ENCODE peak calls at places on chromosomes 4 and X, in four cellular contexts. One of them, this sample, is unnamed.

GRCh38 chrX:108484251-108484650 is 44.6 kb downstream of the COL4A5 start:
- DNase-seq in astrocyte of the cerebellum: no peak
- DNase-seq in HepG2: no peak
- DNase-seq in GM12878: no peak
- DNase-seq in this sample: no peak

GRCh38 chr4:45646885-45647598 is 476.8 kb downstream of the GABRG1 start:
- DNase-seq in astrocyte of the cerebellum: no peak
- DNase-seq in HepG2: no peak
- DNase-seq in GM12878: no peak
- DNase-seq in this sample: no peak

GRCh38 chrX:129768586-129769466 is 10.9 kb upstream of the SASH3 start:
- DNase-seq in astrocyte of the cerebellum: peak; percentile 22
- DNase-seq in HepG2: peak; percentile 47
- DNase-seq in GM12878: no peak
- DNase-seq in this sample: peak; percentile 31

GRCh38 chr4:147370473-147370872 is 110.4 kb upstream of the EDNRA start:
- DNase-seq in GM12878: no peak
- DNase-seq in HepG2: no peak
- DNase-seq in astrocyte of the cerebellum: no peak
- DNase-seq in this sample: peak; percentile 67

GRCh38 chrX:21798677-21799219 is 40.7 kb upstream of the MBTPS2 start:
- DNase-seq in HepG2: peak; percentile 66
- DNase-seq in GM12878: no peak
- DNase-seq in astrocyte of the cerebellum: peak; percentile 43
- DNase-seq in this sample: peak; percentile 40

GRCh38 chr4:47101453-47101852 is 70.1 kb downstream of the GABRB1 start:
- DNase-seq in GM12878: no peak
- DNase-seq in HepG2: no peak
- DNase-seq in astrocyte of the cerebellum: no peak
- DNase-seq in this sample: no peak

GRCh38 chr4:185357220-185357619 is 38.5 kb downstream of the LRP2BP start:
- DNase-seq in GM12878: no peak
- DNase-seq in astrocyte of the cerebellum: no peak
- DNase-seq in HepG2: no peak
- DNase-seq in this sample: no peak

GRCh38 chr4:158161561-158162354 is 11.1 kb downstream of the GASK1B start:
- DNase-seq in astrocyte of the cerebellum: no peak
- DNase-seq in HepG2: no peak
- DNase-seq in GM12878: no peak
- DNase-seq in this sample: peak; percentile 96

GRCh38 chr4:118352843-118353373 is at the start of gene PRSS12:
- DNase-seq in astrocyte of the cerebellum: peak; percentile 27
- DNase-seq in GM12878: no peak
- DNase-seq in HepG2: peak; percentile 28
- DNase-seq in this sample: peak; percentile 44

GRCh38 chrX:70196961-70197805 is 19.9 kb downstream of the DGAT2L6 start:
- DNase-seq in HepG2: peak; percentile 51
- DNase-seq in GM12878: no peak
- DNase-seq in astrocyte of the cerebellum: no peak
- DNase-seq in this sample: peak; percentile 61

GRCh38 chr4:18366762-18367358 is 345.3 kb upstream of the LCORL start:
- DNase-seq in GM12878: peak; percentile 7
- DNase-seq in astrocyte of the cerebellum: peak; percentile 5
- DNase-seq in HepG2: peak; percentile 24
- DNase-seq in this sample: peak; percentile 55

GRCh38 chrX:8629871-8630270 is 102.1 kb downstream of the ANOS1 start:
- DNase-seq in HepG2: no peak
- DNase-seq in astrocyte of the cerebellum: no peak
- DNase-seq in GM12878: no peak
- DNase-seq in this sample: peak; percentile 30

GRCh38 chrX:69290327-69290726 is 125.1 kb upstream of the PJA1 start:
- DNase-seq in GM12878: no peak
- DNase-seq in HepG2: no peak
- DNase-seq in astrocyte of the cerebellum: no peak
- DNase-seq in this sample: no peak

GRCh38 chr4:25896782-25897539 is 17.1 kb upstream of the SMIM20 start:
- DNase-seq in astrocyte of the cerebellum: no peak
- DNase-seq in GM12878: no peak
- DNase-seq in HepG2: no peak
- DNase-seq in this sample: no peak

GRCh38 chr4:168511780-168512467 is 15.1 kb downstream of the PALLD start:
- DNase-seq in GM12878: no peak
- DNase-seq in HepG2: no peak
- DNase-seq in astrocyte of the cerebellum: no peak
- DNase-seq in this sample: no peak

GRCh38 chrX:148681605-148682004 is 181.2 kb downstream of the AFF2 start:
- DNase-seq in astrocyte of the cerebellum: no peak
- DNase-seq in HepG2: no peak
- DNase-seq in GM12878: no peak
- DNase-seq in this sample: no peak

GRCh38 chr4:159077702-159078495 is 25.0 kb upstream of the RAPGEF2 start:
- DNase-seq in GM12878: peak; percentile 77
- DNase-seq in HepG2: peak; percentile 32
- DNase-seq in astrocyte of the cerebellum: no peak
- DNase-seq in this sample: no peak

GRCh38 chr4:68180858-68181531 is 51.3 kb upstream of the TMPRSS11F start:
- DNase-seq in HepG2: no peak
- DNase-seq in GM12878: no peak
- DNase-seq in astrocyte of the cerebellum: no peak
- DNase-seq in this sample: peak; percentile 44

GRCh38 chr4:43373201-43373600 is 480.7 kb downstream of the GRXCR1 start:
- DNase-seq in astrocyte of the cerebellum: no peak
- DNase-seq in HepG2: no peak
- DNase-seq in GM12878: no peak
- DNase-seq in this sample: no peak

GRCh38 chrX:123186796-123187195 is 2.7 kb downstream of the GRIA3 start:
- DNase-seq in GM12878: no peak
- DNase-seq in astrocyte of the cerebellum: no peak
- DNase-seq in HepG2: no peak
- DNase-seq in this sample: no peak

GRCh38 chr4:89838005-89838404 is 1.0 kb upstream of the SNCA start:
- DNase-seq in astrocyte of the cerebellum: no peak
- DNase-seq in GM12878: no peak
- DNase-seq in HepG2: no peak
- DNase-seq in this sample: peak; percentile 29

GRCh38 chr4:7403001-7403400 is 31.7 kb downstream of the PSAPL1 start:
- DNase-seq in HepG2: no peak
- DNase-seq in astrocyte of the cerebellum: no peak
- DNase-seq in GM12878: no peak
- DNase-seq in this sample: no peak

GRCh38 chr4:139654516-139654915 is 11.1 kb upstream of the MGST2 start:
- DNase-seq in GM12878: no peak
- DNase-seq in HepG2: no peak
- DNase-seq in astrocyte of the cerebellum: no peak
- DNase-seq in this sample: no peak

GRCh38 chr4:53721276-53721675 is 130.0 kb upstream of the LNX1 start:
- DNase-seq in astrocyte of the cerebellum: no peak
- DNase-seq in HepG2: no peak
- DNase-seq in GM12878: no peak
- DNase-seq in this sample: no peak

GRCh38 chr4:183636488-183636887 is 22.5 kb downstream of the RWDD4 start:
- DNase-seq in astrocyte of the cerebellum: no peak
- DNase-seq in HepG2: no peak
- DNase-seq in GM12878: no peak
- DNase-seq in this sample: no peak
- H3K4me3 ChIP-seq in astrocyte of the cerebellum: no peak overlapping the region
- H3K4me3 ChIP-seq in HepG2: no peak overlapping the region
- H3K4me3 ChIP-seq in GM12878: no peak overlapping the region
- H3K4me3 ChIP-seq in this sample: no peak overlapping the region

GRCh38 chr4:14149469-14150030 is 522.0 kb upstream of the BOD1L1 start:
- DNase-seq in astrocyte of the cerebellum: no peak
- DNase-seq in HepG2: no peak
- DNase-seq in GM12878: no peak
- DNase-seq in this sample: peak; percentile 35

DNA sequence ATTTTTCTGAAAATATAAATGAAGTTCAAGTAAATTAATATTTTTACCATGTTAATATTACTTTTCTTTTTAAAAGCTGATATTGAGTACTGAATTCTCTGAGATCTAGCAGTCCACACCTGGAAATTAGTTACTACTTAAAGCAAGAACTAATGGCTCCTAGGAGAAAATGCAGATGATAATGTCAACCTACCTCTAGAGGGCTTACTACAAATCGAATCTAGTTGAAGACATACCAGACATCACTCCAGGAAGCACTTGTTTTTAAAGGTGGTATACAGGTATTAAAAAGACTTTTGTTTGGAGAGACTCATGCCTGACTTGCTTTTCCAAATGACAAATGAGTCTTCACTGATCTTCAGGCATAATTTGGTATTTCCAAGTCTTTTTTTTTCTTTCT is 516.4 kb upstream of the BOD1L1 start:
- DNase-seq in GM12878: no peak
- DNase-seq in HepG2: no peak
- DNase-seq in astrocyte of the cerebellum: no peak
- DNase-seq in this sample: peak; percentile 9
- TF ChIP-seq CTCF in GM12878: no peak
- TF ChIP-seq CTCF in HepG2: no peak
- TF ChIP-seq CTCF in astrocyte of the cerebellum: no peak
- TF ChIP-seq CTCF in this sample: peak; percentile 18

DNA sequence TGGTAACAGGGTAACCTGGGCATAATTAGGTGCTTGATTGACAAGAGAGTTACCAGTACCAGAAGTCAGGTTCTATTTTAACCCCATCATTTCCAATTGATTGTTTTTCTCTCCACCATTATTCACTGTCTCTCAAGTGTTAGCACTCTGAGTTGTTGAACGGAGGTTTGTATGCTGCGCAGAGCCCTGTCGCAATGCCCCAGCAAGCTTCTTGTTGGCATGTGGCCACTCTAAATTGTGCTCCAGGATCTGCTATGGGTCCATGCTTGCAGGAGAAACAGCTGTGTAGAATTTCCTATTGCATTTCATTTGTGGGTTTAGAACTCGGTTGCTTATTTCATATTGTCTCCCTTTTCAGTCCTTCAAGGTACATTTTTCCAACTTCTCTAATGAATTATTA is 98.2 kb downstream of the KLHL8 start:
- DNase-seq in HepG2: no peak
- DNase-seq in astrocyte of the cerebellum: no peak
- DNase-seq in GM12878: no peak
- DNase-seq in this sample: peak; percentile 27
- H3K4me3 ChIP-seq in HepG2: no peak overlapping the region
- H3K4me3 ChIP-seq in astrocyte of the cerebellum: no peak overlapping the region
- H3K4me3 ChIP-seq in GM12878: no peak overlapping the region
- H3K4me3 ChIP-seq in this sample: no peak overlapping the region

DNA sequence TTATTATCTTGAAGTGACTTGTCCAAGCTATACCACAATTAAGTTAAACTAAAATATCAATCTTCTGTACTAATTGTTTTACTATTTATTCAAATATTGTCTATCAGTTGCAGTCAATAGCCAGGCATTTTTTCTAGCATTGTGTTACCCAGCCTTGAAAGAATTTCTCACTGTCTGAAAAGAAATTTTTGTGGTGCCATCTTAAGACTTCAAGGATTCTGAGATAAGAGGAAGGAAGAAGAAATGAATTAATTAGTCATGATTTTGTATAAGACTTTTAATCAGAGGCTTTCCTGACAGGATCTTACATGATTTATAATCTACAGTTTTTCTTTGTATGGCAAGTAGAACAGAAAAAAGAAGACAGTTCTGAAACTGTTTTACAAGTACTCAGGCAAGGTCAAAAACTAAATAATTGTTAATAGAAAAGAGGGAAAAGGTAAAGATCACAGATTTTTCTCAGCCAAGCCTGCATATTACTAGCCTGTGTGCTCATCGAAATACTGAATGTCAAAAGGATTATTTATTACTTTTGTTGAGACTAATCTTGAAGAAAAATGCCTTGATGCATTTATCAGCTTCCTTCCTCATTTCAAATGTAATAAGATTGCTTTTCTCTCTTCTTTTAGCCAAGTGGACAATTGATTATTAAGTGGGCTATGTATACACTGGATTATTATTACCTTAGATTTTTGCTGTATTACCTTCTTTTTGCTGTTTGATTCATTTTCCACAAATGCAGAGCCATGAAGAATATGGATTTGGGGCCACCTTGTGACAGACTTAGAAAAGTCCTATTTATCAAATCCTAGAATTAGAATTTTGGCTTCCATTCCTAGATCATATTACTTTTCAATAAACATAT is 53.8 kb downstream of the CXCL1 start:
- DNase-seq in HepG2: no peak
- DNase-seq in GM12878: no peak
- DNase-seq in astrocyte of the cerebellum: peak; percentile 55
- DNase-seq in this sample: peak; percentile 85
- TF ChIP-seq CTCF in HepG2: no peak
- TF ChIP-seq CTCF in GM12878: no peak
- TF ChIP-seq CTCF in astrocyte of the cerebellum: peak; percentile 26
- TF ChIP-seq CTCF in this sample: peak; percentile 56

GRCh38 chr4:21991050-21991449 is 42.5 kb upstream of the KCNIP4 start:
- DNase-seq in astrocyte of the cerebellum: peak; percentile 2
- DNase-seq in GM12878: no peak
- DNase-seq in HepG2: no peak
- DNase-seq in this sample: peak; percentile 73

GRCh38 chr4:21991537-21991936 is 43.0 kb upstream of the KCNIP4 start:
- DNase-seq in HepG2: no peak
- DNase-seq in GM12878: no peak
- DNase-seq in astrocyte of the cerebellum: no peak
- DNase-seq in this sample: no peak

DNA sequence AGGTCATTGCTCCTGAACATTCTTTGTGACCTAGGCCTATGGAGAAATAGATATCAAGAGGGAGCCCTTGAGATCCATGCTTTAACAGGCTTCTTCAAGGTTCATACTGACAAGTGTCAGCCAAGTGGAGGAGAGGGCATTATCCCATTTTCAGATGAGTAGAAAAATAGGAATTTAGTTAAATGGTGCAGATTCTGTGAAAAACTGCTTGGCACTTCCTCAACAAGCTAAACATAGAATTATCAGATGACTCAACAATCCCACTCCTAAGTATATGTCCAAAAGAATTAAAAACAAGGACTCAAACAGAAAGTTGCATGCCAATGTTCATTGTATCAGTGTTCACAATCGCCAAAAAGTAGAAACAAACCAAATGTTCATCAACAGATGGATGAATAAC is 43.8 kb upstream of the KCNIP4 start:
- DNase-seq in astrocyte of the cerebellum: peak; percentile 2
- DNase-seq in HepG2: no peak
- DNase-seq in GM12878: no peak
- DNase-seq in this sample: peak; percentile 68
- H3K4me3 ChIP-seq in astrocyte of the cerebellum: no peak overlapping the region
- H3K4me3 ChIP-seq in HepG2: no peak overlapping the region
- H3K4me3 ChIP-seq in GM12878: no peak overlapping the region
- H3K4me3 ChIP-seq in this sample: no peak overlapping the region

DNA sequence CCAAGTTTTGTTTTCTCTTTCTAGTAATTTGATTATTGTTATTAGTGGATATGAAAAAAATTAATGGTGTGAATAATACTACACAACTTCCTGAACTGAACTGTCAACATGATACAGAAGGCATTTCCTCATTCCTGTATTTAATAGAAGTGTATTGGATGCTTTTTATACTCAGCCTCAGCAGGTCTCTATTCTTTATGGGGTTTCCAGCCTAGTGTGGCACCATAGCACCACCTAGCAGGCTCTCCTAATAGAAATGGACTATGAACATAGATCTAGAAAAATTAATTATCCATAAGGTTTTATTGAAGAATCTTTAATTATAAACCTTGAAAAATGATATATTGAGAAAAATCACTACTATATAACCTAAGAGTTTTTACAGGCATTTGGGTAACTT is 52.4 kb downstream of the GLRB start:
- DNase-seq in HepG2: no peak
- DNase-seq in astrocyte of the cerebellum: peak; percentile 29
- DNase-seq in GM12878: no peak
- DNase-seq in this sample: peak; percentile 72
- TF ChIP-seq CTCF in HepG2: peak; percentile 5
- TF ChIP-seq CTCF in astrocyte of the cerebellum: peak; percentile 61
- TF ChIP-seq CTCF in GM12878: no peak
- TF ChIP-seq CTCF in this sample: peak; percentile 70

GRCh38 chr4:41514169-41514568 is 23.8 kb upstream of the LIMCH1 start:
- DNase-seq in HepG2: no peak
- DNase-seq in GM12878: no peak
- DNase-seq in astrocyte of the cerebellum: no peak
- DNase-seq in this sample: no peak
- H3K4me3 ChIP-seq in HepG2: no peak overlapping the region
- H3K4me3 ChIP-seq in GM12878: no peak overlapping the region
- H3K4me3 ChIP-seq in astrocyte of the cerebellum: no peak overlapping the region
- H3K4me3 ChIP-seq in this sample: no peak overlapping the region

This sample was measured in fibroblast of pulmonary artery.